ENCODE peak calls at places on chromosomes 6 and 20, in seven cellular contexts. K, E, P, C, N, A and I are unnamed samples.

GRCh38 chr20:18879262-18879661 is 65.7 kb downstream of the SCP2D1 start:
- DNase-seq in K (no peak), C (no peak), A (no peak), N (no peak), P (no peak), E (no peak), I (no peak)

GRCh38 chr20:31717478-31717946 is 5.2 kb downstream of the BCL2L1 start:
- DNase-seq in P (no peak), N (no peak), C (no peak), A (no peak), K (no peak), E (no peak), I (no peak)

GRCh38 chr6:18533793-18534192 is 146.6 kb downstream of the RNF144B start:
- DNase-seq in A (no peak), E (no peak), N (no peak), K (no peak), C (no peak), P (no peak), I (no peak)

GRCh38 chr6:117389227-117390057 is 36.3 kb downstream of the ROS1 start:
- DNase-seq in K (no peak), E (no peak), N (no peak), C (no peak), P (no peak), A (peak), I (no peak)

GRCh38 chr20:53635189-53635588 is 41.5 kb upstream of the ZNF217 start:
- DNase-seq in C (no peak), A (no peak), P (no peak), K (no peak), N (no peak), E (no peak), I (no peak)

GRCh38 chr20:46251211-46251673 is 57.1 kb downstream of the CDH22 start:
- DNase-seq in C (no peak), E (no peak), N (no peak), P (peak), K (no peak), A (no peak), I (no peak)

GRCh38 chr20:63099426-63100267 is 92.9 kb upstream of the BHLHE23 start:
- DNase-seq in N (no peak), P (peak), A (peak), K (no peak), C (no peak), E (no peak), I (no peak)

GRCh38 chr6:160224599-160225237 is 33.9 kb downstream of the SLC22A2 start:
- DNase-seq in N (no peak), C (no peak), K (no peak), P (no peak), E (no peak), A (no peak), I (no peak)

GRCh38 chr6:77633993-77634392 is 18.8 kb upstream of the MEI4 start:
- DNase-seq in C (no peak), A (no peak), N (peak), P (no peak), E (no peak), K (no peak), I (no peak)

GRCh38 chr6:5746392-5747140 is 260.2 kb downstream of the NRN1 start:
- DNase-seq in N (no peak), E (no peak), K (no peak), C (no peak), P (peak), A (no peak), I (no peak)

GRCh38 chr6:54361734-54362133 is 53.5 kb downstream of the TINAG start:
- DNase-seq in P (no peak), N (no peak), C (no peak), K (no peak), A (no peak), E (no peak), I (no peak)

GRCh38 chr6:51299649-51300380 is 481.1 kb downstream of the TFAP2B start:
- DNase-seq in P (no peak), N (no peak), E (no peak), A (no peak), C (no peak), K (no peak), I (no peak)

GRCh38 chr20:33680681-33681080 is 5.5 kb downstream of the E2F1 start:
- DNase-seq in E (no peak), C (no peak), N (no peak), P (no peak), A (no peak), K (peak), I (no peak)

GRCh38 chr20:3606021-3606420 is 57.2 kb downstream of the GFRA4 start:
- DNase-seq in P (no peak), A (no peak), C (no peak), K (peak), N (no peak), E (no peak), I (no peak)

GRCh38 chr6:109580519-109580918 is 97.5 kb upstream of the ZBTB24 start:
- DNase-seq in C (no peak), E (no peak), N (peak), A (no peak), P (peak), K (peak), I (peak)

GRCh38 chr6:169894377-169894960 is 143.0 kb downstream of the ERMARD start:
- DNase-seq in E (no peak), N (no peak), C (no peak), P (no peak), K (no peak), A (no peak), I (no peak)

GRCh38 chr6:15420959-15421438 is 175.1 kb downstream of the JARID2 start:
- DNase-seq in N (no peak), P (no peak), A (no peak), C (no peak), E (no peak), K (no peak), I (no peak)

GRCh38 chr20:438581-439469 is 23.5 kb downstream of the TBC1D20 start:
- DNase-seq in A (peak), P (no peak), C (no peak), E (no peak), K (no peak), N (no peak), I (no peak)

GRCh38 chr20:18263723-18264122 is 24.6 kb upstream of the ZNF133 start:
- DNase-seq in N (peak), E (no peak), P (peak), A (peak), C (no peak), K (peak), I (no peak)

GRCh38 chr6:132357120-132357519 is 44.2 kb downstream of the MOXD1 start:
- DNase-seq in C (no peak), K (peak), E (no peak), P (no peak), A (no peak), N (peak), I (no peak)

GRCh38 chr6:63597142-63598000 is 25.1 kb downstream of the LOC128125822 start:
- DNase-seq in E (no peak), P (no peak), K (no peak), A (no peak), N (peak), C (no peak), I (no peak)

GRCh38 chr6:105902401-105903031 is 183.6 kb upstream of the PRDM1 start:
- DNase-seq in N (no peak), P (no peak), A (no peak), E (no peak), C (no peak), K (no peak), I (no peak)

GRCh38 chr20:63308218-63308911 is 15.4 kb downstream of the COL20A1 start:
- DNase-seq in E (no peak), C (no peak), N (no peak), K (no peak), A (no peak), P (no peak), I (no peak)

GRCh38 chr6:5167501-5167900 is 82.4 kb downstream of the PPP1R3G start:
- DNase-seq in N (peak), P (no peak), C (no peak), K (peak), A (no peak), E (no peak), I (no peak)

GRCh38 chr6:126444874-126445273 is 105.0 kb downstream of the CENPW start:
- DNase-seq in C (no peak), N (peak), K (no peak), P (no peak), E (no peak), A (no peak), I (peak)

GRCh38 chr6:28816909-28817807 is 106.6 kb downstream of the TRIM27 start:
- DNase-seq in K (peak), A (no peak), C (no peak), E (no peak), N (peak), P (peak), I (no peak)

GRCh38 chr6:3696525-3696924 is 55.0 kb downstream of the PXDC1 start:
- DNase-seq in K (peak), N (peak), C (no peak), P (no peak), A (no peak), E (no peak), I (peak)

GRCh38 chr20:45187693-45188092 is 13.0 kb downstream of the PI3 start:
- DNase-seq in K (no peak), E (no peak), P (peak), C (no peak), A (no peak), N (no peak), I (no peak)
- H3K4me3 ChIP-seq in K (no peak), E (no peak), P (no peak), C (no peak), A (no peak), N (no peak), I (no peak)

GRCh38 chr20:60137657-60138245 is 179.5 kb downstream of the CDH26 start:
- DNase-seq in A (peak), K (no peak), E (peak), P (peak), N (peak), C (no peak), I (no peak)
- H3K4me3 ChIP-seq in A (peak), K (no peak), E (peak), P (no peak), N (peak), C (peak), I (no peak)

GRCh38 chr20:22698443-22698842 is 114.1 kb upstream of the FOXA2 start:
- DNase-seq in C (no peak), A (no peak), N (no peak), P (no peak), E (no peak), K (peak), I (no peak)
- H3K4me3 ChIP-seq in C (no peak), A (no peak), N (no peak), P (no peak), E (no peak), K (no peak), I (no peak)

GRCh38 chr6:89525786-89526562 is 93.0 kb downstream of the ANKRD6 start:
- DNase-seq in A (no peak), K (no peak), P (no peak), C (no peak), E (no peak), N (no peak), I (no peak)
- H3K4me3 ChIP-seq in A (no peak), K (no peak), P (no peak), C (no peak), E (no peak), N (no peak), I (no peak)

GRCh38 chr6:42781546-42781810 is 374 bp upstream of the BICRAL start:
- DNase-seq in P (no peak), C (no peak), E (no peak), N (peak), A (no peak), K (peak), I (no peak)
- H3K4me3 ChIP-seq in P (peak), C (peak), E (peak), N (peak), A (peak), K (peak), I (peak)

DNA sequence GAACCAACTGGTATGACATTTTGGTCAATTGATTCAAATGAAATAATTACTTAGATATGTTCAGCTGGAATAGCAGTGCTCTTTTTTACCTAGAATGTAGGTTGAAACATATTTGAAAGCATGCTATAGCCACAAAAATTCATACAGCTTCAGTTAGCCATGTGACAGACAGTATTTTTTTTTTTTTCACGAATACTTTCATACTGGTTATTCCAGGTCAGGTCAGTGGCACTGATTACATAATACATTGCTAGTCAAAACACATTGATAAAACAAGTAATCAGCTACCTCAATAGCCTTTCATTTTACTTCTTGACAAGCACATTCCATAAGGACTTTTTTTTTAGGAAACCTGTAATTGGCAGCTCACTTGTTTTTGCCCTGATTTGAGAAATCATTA is 222.6 kb downstream of the EYA4 start:
- DNase-seq in K (no peak), P (no peak), A (no peak), C (no peak), N (no peak), E (no peak), I (no peak)
- H3K4me3 ChIP-seq in K (no peak), P (no peak), A (no peak), C (no peak), N (no peak), E (no peak), I (no peak)

GRCh38 chr6:137155830-137156229 is 17.6 kb downstream of the IL22RA2 start:
- DNase-seq in C (no peak), E (no peak), A (no peak), P (no peak), N (peak), K (peak), I (peak)
- H3K4me3 ChIP-seq in C (no peak), E (no peak), A (no peak), P (no peak), N (no peak), K (no peak), I (no peak)

DNA sequence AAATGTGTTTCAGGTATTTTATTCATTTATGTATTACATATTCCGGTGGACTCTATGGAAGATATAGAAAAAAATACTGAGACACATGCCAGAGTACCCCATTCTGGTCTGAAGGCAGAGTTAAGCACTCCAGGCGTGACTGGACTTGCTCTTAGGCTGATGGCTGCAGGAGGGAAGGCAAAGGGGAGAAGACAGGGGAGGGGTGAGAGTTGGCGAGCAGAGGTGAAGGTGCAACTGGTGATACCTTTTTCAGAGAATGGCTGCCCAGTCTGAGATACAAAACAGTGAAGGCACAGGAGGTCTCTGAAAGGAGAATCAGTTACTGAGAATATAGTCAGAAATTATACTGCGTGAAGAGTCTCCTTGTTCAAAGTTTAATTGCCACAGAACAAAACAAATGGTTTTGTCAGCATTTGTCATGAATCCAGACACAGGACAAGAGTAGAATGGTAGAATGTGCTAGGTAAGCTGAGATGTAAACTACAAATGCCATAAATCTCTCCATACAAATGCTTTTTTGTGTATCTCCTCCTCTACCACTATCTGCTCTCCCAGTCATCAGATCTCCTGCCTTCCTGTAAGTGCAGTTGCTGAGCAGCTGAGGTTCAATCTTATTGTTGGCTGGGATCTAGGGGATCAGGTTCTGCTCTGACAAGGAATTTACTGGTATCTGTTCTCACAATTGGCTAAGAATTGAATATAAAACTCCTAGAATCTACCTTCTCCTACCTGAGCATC is 104.2 kb upstream of the DST start:
- DNase-seq in K (no peak), P (peak), N (no peak), E (no peak), C (no peak), A (no peak), I (no peak)
- H3K4me3 ChIP-seq in K (no peak), P (no peak), N (no peak), E (no peak), C (no peak), A (no peak), I (no peak)

DNA sequence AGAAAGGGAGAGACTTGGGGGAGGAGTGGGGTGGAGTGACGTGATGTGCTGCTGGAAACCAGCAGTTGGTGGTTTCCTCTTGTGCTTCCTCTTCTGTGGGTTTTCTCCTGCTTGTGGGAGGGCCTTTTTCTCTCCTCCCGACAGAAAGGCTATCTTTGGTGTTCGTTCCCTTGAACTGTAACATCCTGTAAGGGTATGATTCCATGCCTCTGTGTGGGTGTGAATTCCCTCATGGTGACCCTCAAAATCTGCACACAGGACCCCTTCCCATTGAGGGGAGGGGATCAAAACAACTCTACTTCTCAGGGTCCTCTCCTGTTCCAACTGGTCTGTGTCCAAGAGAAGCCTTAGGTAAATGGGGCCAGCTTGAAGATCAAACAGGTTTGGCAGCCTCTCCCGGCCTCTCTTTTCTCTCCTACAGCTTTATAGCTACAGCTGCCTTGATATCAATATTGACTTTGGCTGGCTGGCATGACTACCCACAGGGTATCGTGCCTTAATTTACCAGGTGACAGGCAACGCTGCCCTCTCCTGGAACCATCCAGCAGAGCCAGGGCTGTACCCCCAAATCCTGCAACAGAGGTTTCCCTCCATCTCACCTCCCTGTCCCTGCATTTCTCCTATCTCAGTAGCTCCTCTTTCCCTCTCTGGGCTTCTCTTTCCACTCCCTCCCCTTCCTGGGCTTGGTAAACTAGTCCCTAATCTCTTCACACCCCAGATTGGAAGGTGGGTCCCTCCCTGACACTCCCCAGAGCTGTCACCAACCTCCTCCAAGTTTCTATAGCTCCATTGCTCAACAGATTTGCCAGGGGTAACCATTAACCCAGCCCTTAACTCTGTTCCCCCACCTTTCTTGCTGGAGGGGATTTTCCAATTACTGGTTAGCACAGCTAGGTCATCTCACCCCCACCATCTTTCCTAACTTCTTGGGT is 1.5 kb upstream of the MSH5 start:
- DNase-seq in P (peak), N (peak), K (peak), C (no peak), A (peak), E (no peak), I (peak)
- H3K4me3 ChIP-seq in P (peak), N (peak), K (no peak), C (peak), A (no peak), E (no peak), I (peak)